ENCODE peak calls at places on chromosomes 3 and 15, in four cellular contexts. C, R, Q and W are unnamed samples.

GRCh38 chr15:82570721-82571519 is 30.7 kb upstream of the RPS17 start:
- DNase-seq in C (no peak), R (no peak), Q (no peak), W (no peak)

GRCh38 chr3:188152660-188153497 is 1.1 kb upstream of the LPP start:
- DNase-seq in C (no peak), R (no peak), Q (no peak), W (no peak)

GRCh38 chr3:167973046-167973445 is 122.7 kb downstream of the GOLIM4 start:
- DNase-seq in C (no peak), R (no peak), Q (no peak), W (no peak)

GRCh38 chr3:67723863-67724262 is 69.5 kb upstream of the SUCLG2 start:
- DNase-seq in C (no peak), R (no peak), Q (no peak), W (no peak)

GRCh38 chr15:86906406-86906805 is 826.7 kb downstream of the AGBL1 start:
- DNase-seq in C (no peak), R (no peak), Q (no peak), W (no peak)

GRCh38 chr3:12194209-12194608 is 35.5 kb upstream of the TIMP4 start:
- DNase-seq in C (peak; percentile 22), R (peak; percentile 81), Q (no peak), W (no peak)

GRCh38 chr3:80215191-80215590 is 447.4 kb upstream of the ROBO1 start:
- DNase-seq in C (no peak), R (no peak), Q (no peak), W (no peak)

GRCh38 chr3:159126261-159127020 is 324.6 kb downstream of the MFSD1 start:
- DNase-seq in C (no peak), R (no peak), Q (no peak), W (no peak)

GRCh38 chr15:57735406-57735805 is 28.9 kb downstream of the POLR2M start:
- DNase-seq in C (no peak), R (no peak), Q (no peak), W (no peak)

GRCh38 chr3:149134560-149134959 is 5.1 kb downstream of the HPS3 start:
- DNase-seq in C (no peak), R (no peak), Q (no peak), W (no peak)

GRCh38 chr15:41799488-41799805 is 25.2 kb downstream of the MAPKBP1 start:
- DNase-seq in C (no peak), R (peak; percentile 50), Q (no peak), W (no peak)

GRCh38 chr3:139534992-139535879 is 4.3 kb downstream of the RBP1 start:
- DNase-seq in C (peak; percentile 54), R (no peak), Q (peak; percentile 44), W (no peak)

GRCh38 chr3:124778061-124778460 is 47.8 kb downstream of the UMPS start:
- DNase-seq in C (no peak), R (no peak), Q (no peak), W (no peak)

GRCh38 chr3:188861847-188862740 is 309.7 kb upstream of the TPRG1 start:
- DNase-seq in C (no peak), R (no peak), Q (no peak), W (no peak)

GRCh38 chr3:11381563-11381962 is 109.4 kb downstream of the ATG7 start:
- DNase-seq in C (no peak), R (no peak), Q (no peak), W (no peak)

GRCh38 chr3:49217688-49218470 is 46.5 kb downstream of the KLHDC8B start:
- DNase-seq in C (peak; percentile 11), R (no peak), Q (no peak), W (no peak)

GRCh38 chr15:66236806-66237205 is 16.7 kb downstream of the MEGF11 start:
- DNase-seq in C (no peak), R (no peak), Q (no peak), W (no peak)

GRCh38 chr3:52120576-52121458 is 33.4 kb downstream of the POC1A start:
- DNase-seq in C (no peak), R (no peak), Q (no peak), W (no peak)

GRCh38 chr15:40053234-40054055 is 14.5 kb upstream of the SRP14 start:
- DNase-seq in C (no peak), R (no peak), Q (no peak), W (no peak)

GRCh38 chr15:40055576-40056293 is 16.8 kb upstream of the SRP14 start:
- DNase-seq in C (no peak), R (no peak), Q (no peak), W (no peak)

GRCh38 chr3:46089237-46090011 is 62.1 kb upstream of the XCR1 start:
- DNase-seq in C (no peak), R (peak; percentile 78), Q (no peak), W (no peak)

GRCh38 chr3:177618873-177619771 is 421.8 kb upstream of the TBL1XR1 start:
- DNase-seq in C (no peak), R (no peak), Q (no peak), W (no peak)

GRCh38 chr3:24591661-24592555 is 97.3 kb upstream of the THRB start:
- DNase-seq in C (no peak), R (no peak), Q (no peak), W (no peak)

GRCh38 chr3:123424321-123424998 is 24.4 kb downstream of the ADCY5 start:
- DNase-seq in C (no peak), R (no peak), Q (no peak), W (no peak)

GRCh38 chr15:91694131-91694828 is 159.2 kb upstream of the SLCO3A1 start:
- DNase-seq in C (no peak), R (no peak), Q (no peak), W (no peak)

GRCh38 chr15:71920573-71920972 is 110.2 kb downstream of the NR2E3 start:
- DNase-seq in C (no peak), R (no peak), Q (no peak), W (no peak)

GRCh38 chr15:48718646-48719045 is 73.1 kb upstream of the FBN1 start:
- DNase-seq in C (peak; percentile 66), R (no peak), Q (no peak), W (no peak)
- TF ChIP-seq POLR2AphosphoS5 in C (no peak), R (no peak), Q (no peak), W (no peak)

DNA sequence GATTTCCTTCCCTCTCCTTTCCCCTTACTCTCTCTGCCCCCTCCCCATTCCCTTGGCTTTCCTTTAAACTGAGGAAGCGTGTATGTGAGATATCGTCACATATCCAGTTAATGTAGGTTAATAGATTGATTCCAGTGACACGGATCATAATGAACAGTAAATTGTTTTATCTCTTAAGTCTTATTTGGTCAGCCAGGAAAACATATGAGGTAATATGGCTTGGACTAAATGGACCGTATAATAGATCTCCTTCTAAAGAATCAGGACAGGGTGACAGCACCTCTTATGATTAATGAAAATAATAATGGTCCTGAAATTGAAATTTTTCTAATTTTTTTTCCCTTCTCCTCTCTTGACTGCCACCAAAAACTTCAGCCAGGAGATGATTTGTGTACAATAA is 779.8 kb upstream of the NR2F2 start:
- DNase-seq in C (no peak), R (no peak), Q (no peak), W (no peak)
- TF ChIP-seq POLR2A in C (no peak), R (no peak), Q (no peak), W (no peak)

DNA sequence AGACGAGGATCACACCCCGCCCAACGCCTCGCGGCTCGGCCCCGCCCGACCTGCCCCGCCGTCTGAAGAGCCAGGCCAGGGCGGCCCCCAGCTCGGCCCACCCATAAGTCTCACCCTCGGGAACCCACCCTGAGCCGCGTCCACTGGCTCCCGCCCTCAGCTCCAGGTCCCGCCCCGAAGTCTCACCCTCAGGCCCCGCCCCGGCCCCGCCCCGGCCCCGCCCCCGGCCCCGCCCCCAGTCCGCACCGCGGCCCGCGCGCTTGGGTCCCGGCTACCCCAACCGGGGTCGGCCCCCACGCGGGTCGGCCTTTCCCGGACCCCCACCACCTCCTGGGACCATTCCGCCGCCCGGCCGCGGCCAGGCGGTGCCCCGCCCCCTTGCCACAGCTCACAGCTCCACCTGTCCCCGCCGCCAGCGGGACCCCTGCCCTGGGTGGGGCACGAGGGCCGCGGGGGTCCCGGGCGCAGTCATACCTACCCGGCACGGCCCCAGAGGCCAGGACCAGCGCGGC is 490 bp downstream of the CSPG5 start:
- DNase-seq in C (peak; percentile 70), R (no peak), Q (no peak), W (peak; percentile 76)
- TF ChIP-seq TAF1 in C (no peak), R (no peak), Q (no peak), W (no peak)

GRCh38 chr15:70416851-70417250 is 319.1 kb upstream of the TLE3 start:
- DNase-seq in C (no peak), R (no peak), Q (no peak), W (no peak)

GRCh38 chr15:70419046-70419445 is 321.3 kb upstream of the TLE3 start:
- DNase-seq in C (no peak), R (no peak), Q (no peak), W (no peak)

GRCh38 chr15:70415330-70415884 is 317.7 kb upstream of the TLE3 start:
- DNase-seq in C (no peak), R (no peak), Q (no peak), W (no peak)

GRCh38 chr15:70420421-70421196 is 322.9 kb upstream of the TLE3 start:
- DNase-seq in C (no peak), R (no peak), Q (no peak), W (no peak)

DNA sequence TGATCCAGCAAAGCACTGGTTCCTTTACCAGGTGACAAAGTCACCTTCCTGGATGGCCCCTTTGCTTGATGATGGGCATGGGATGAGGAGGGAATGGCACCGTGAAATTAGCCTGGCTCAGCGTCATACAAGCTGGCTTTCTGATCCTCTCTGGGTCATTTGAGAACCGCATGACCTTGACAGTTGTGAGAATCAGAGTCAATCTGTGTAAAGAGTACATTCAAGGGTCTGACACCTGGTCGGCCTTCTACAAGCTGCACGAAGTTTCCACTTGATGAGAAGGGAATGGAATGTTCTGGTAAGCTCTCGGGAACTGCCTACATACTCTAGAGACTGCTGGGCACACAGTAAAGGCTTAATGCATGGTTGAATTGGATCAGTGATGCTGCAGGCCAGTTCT is 319.8 kb upstream of the TLE3 start:
- DNase-seq in C (no peak), R (no peak), Q (no peak), W (no peak)
- TF ChIP-seq POLR2AphosphoS5 in C (no peak), R (no peak), Q (no peak), W (no peak)